ENCODE peak calls at places on chromosomes 6 and 20, in ten cellular contexts. One of them, this sample, is unnamed.

GRCh38 chr6:164928366-164929154 is 380.8 kb downstream of the C6orf118 start:
- DNase-seq in tibial nerve: no peak
- DNase-seq in IMR-90: no peak
- DNase-seq in right lobe of liver: no peak
- DNase-seq in H54: no peak
- DNase-seq in breast epithelium: no peak
- DNase-seq in body of pancreas: no peak
- DNase-seq in A549: no peak
- DNase-seq in ovary: no peak
- DNase-seq in testis: no peak
- DNase-seq in this sample: no peak

GRCh38 chr20:32445539-32446273 is 87.6 kb downstream of the ASXL1 start:
- DNase-seq in tibial nerve: peak
- DNase-seq in IMR-90: no peak
- DNase-seq in right lobe of liver: no peak
- DNase-seq in H54: no peak
- DNase-seq in breast epithelium: no peak
- DNase-seq in body of pancreas: no peak
- DNase-seq in A549: no peak
- DNase-seq in ovary: no peak
- DNase-seq in testis: no peak
- DNase-seq in this sample: no peak

GRCh38 chr6:67591910-67592309 is 1043.2 kb upstream of the ADGRB3 start:
- DNase-seq in tibial nerve: no peak
- DNase-seq in IMR-90: no peak
- DNase-seq in right lobe of liver: no peak
- DNase-seq in H54: no peak
- DNase-seq in breast epithelium: no peak
- DNase-seq in body of pancreas: no peak
- DNase-seq in A549: no peak
- DNase-seq in ovary: no peak
- DNase-seq in testis: no peak
- DNase-seq in this sample: no peak

GRCh38 chr20:61846074-61846473 is 219.6 kb downstream of the TAF4 start:
- DNase-seq in tibial nerve: no peak
- DNase-seq in IMR-90: no peak
- DNase-seq in right lobe of liver: peak
- DNase-seq in H54: no peak
- DNase-seq in breast epithelium: no peak
- DNase-seq in body of pancreas: no peak
- DNase-seq in A549: no peak
- DNase-seq in ovary: no peak
- DNase-seq in testis: no peak
- DNase-seq in this sample: no peak

GRCh38 chr6:100808638-100809275 is 72.4 kb downstream of the ASCC3 start:
- DNase-seq in tibial nerve: no peak
- DNase-seq in IMR-90: peak
- DNase-seq in right lobe of liver: no peak
- DNase-seq in H54: no peak
- DNase-seq in breast epithelium: no peak
- DNase-seq in body of pancreas: no peak
- DNase-seq in A549: no peak
- DNase-seq in ovary: no peak
- DNase-seq in testis: no peak
- DNase-seq in this sample: no peak

GRCh38 chr6:42300701-42301100 is 83.0 kb upstream of the MRPS10 start:
- DNase-seq in tibial nerve: no peak
- DNase-seq in IMR-90: no peak
- DNase-seq in right lobe of liver: no peak
- DNase-seq in H54: no peak
- DNase-seq in breast epithelium: no peak
- DNase-seq in body of pancreas: no peak
- DNase-seq in A549: peak
- DNase-seq in ovary: no peak
- DNase-seq in testis: no peak
- DNase-seq in this sample: no peak

GRCh38 chr6:64046746-64047208 is 411.2 kb downstream of the PHF3 start:
- DNase-seq in tibial nerve: no peak
- DNase-seq in IMR-90: no peak
- DNase-seq in right lobe of liver: no peak
- DNase-seq in H54: no peak
- DNase-seq in breast epithelium: no peak
- DNase-seq in body of pancreas: no peak
- DNase-seq in A549: no peak
- DNase-seq in ovary: no peak
- DNase-seq in testis: no peak
- DNase-seq in this sample: no peak

GRCh38 chr6:36349240-36349639 is 12.6 kb upstream of the BNIP5 start:
- DNase-seq in tibial nerve: no peak
- DNase-seq in IMR-90: no peak
- DNase-seq in right lobe of liver: no peak
- DNase-seq in H54: no peak
- DNase-seq in breast epithelium: no peak
- DNase-seq in body of pancreas: peak
- DNase-seq in A549: no peak
- DNase-seq in ovary: peak
- DNase-seq in testis: no peak
- DNase-seq in this sample: peak

GRCh38 chr6:73079978-73080377 is 145.3 kb downstream of the KHDC1L start:
- DNase-seq in tibial nerve: no peak
- DNase-seq in IMR-90: peak
- DNase-seq in right lobe of liver: no peak
- DNase-seq in H54: no peak
- DNase-seq in breast epithelium: no peak
- DNase-seq in body of pancreas: no peak
- DNase-seq in A549: peak
- DNase-seq in ovary: no peak
- DNase-seq in testis: no peak
- DNase-seq in this sample: no peak

GRCh38 chr20:49573900-49574416 is 6.0 kb upstream of the PTGIS start:
- DNase-seq in tibial nerve: no peak
- DNase-seq in IMR-90: peak
- DNase-seq in right lobe of liver: no peak
- DNase-seq in H54: no peak
- DNase-seq in breast epithelium: no peak
- DNase-seq in body of pancreas: no peak
- DNase-seq in A549: no peak
- DNase-seq in ovary: no peak
- DNase-seq in testis: no peak
- DNase-seq in this sample: no peak

GRCh38 chr20:22578221-22579118 is 5.9 kb downstream of the FOXA2 start:
- DNase-seq in tibial nerve: no peak
- DNase-seq in IMR-90: no peak
- DNase-seq in right lobe of liver: peak
- DNase-seq in H54: no peak
- DNase-seq in breast epithelium: no peak
- DNase-seq in body of pancreas: peak
- DNase-seq in A549: peak
- DNase-seq in ovary: no peak
- DNase-seq in testis: no peak
- DNase-seq in this sample: no peak

GRCh38 chr20:8049321-8049720 is 29.8 kb upstream of the TMX4 start:
- DNase-seq in tibial nerve: no peak
- DNase-seq in IMR-90: no peak
- DNase-seq in right lobe of liver: no peak
- DNase-seq in H54: no peak
- DNase-seq in breast epithelium: no peak
- DNase-seq in body of pancreas: no peak
- DNase-seq in A549: no peak
- DNase-seq in ovary: no peak
- DNase-seq in testis: no peak
- DNase-seq in this sample: no peak

DNA sequence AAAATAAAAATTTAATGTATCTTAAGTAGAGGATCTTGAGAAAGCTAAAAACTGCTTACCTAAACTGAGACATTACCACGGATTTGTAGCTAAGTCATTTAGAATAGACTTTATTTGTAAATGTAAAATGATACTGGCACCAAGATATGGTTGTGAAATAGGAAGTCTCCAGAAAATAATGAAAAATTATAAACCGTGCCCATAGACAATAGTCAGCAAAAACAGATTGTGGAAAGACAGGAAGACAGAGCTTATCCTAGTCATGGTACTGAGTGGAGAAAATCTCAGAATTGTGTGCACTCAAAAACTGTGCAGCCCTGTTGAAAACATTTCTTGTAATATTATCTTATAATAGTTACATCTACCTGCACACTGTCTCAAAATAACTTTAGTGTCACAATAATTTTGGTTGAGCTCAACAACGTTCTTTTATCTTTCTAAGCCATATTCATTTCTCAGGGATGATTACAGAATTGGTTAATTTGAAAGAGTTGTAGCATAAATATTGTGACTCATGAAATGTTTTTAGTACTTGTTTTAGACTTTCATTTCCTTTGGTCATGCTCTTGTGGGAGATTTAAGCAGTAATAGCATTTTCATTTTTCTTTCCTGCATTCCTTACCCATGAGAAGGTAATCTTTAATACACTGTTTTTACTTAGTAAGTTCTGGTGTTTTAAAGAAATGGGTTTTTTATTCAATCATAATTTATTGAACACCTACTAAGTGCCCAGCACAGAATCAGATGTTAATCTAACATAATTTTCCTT is 174.5 kb downstream of the SOX4 start:
- DNase-seq in tibial nerve: no peak
- DNase-seq in IMR-90: peak
- DNase-seq in right lobe of liver: no peak
- DNase-seq in H54: no peak
- DNase-seq in breast epithelium: no peak
- DNase-seq in body of pancreas: no peak
- DNase-seq in A549: no peak
- DNase-seq in ovary: no peak
- DNase-seq in testis: no peak
- DNase-seq in this sample: no peak
- TF ChIP-seq POLR2A in tibial nerve: no peak
- TF ChIP-seq POLR2A in IMR-90: no peak
- TF ChIP-seq POLR2A in right lobe of liver: no peak
- TF ChIP-seq POLR2A in H54: no peak
- TF ChIP-seq POLR2A in breast epithelium: no peak
- TF ChIP-seq POLR2A in body of pancreas: no peak
- TF ChIP-seq POLR2A in A549: no peak
- TF ChIP-seq POLR2A in ovary: no peak
- TF ChIP-seq POLR2A in testis: no peak
- TF ChIP-seq POLR2A in this sample: no peak

GRCh38 chr6:32529697-32530429 is at the start of gene HLA-DRB5:
- DNase-seq in tibial nerve: peak
- DNase-seq in IMR-90: no peak
- DNase-seq in right lobe of liver: peak
- DNase-seq in H54: no peak
- DNase-seq in breast epithelium: peak
- DNase-seq in body of pancreas: no peak
- DNase-seq in A549: no peak
- DNase-seq in ovary: no peak
- DNase-seq in testis: peak
- DNase-seq in this sample: no peak
- TF ChIP-seq POLR2A in tibial nerve: peak
- TF ChIP-seq POLR2A in IMR-90: no peak
- TF ChIP-seq POLR2A in right lobe of liver: no peak
- TF ChIP-seq POLR2A in H54: no peak
- TF ChIP-seq POLR2A in breast epithelium: no peak
- TF ChIP-seq POLR2A in body of pancreas: no peak
- TF ChIP-seq POLR2A in A549: no peak
- TF ChIP-seq POLR2A in ovary: no peak
- TF ChIP-seq POLR2A in testis: no peak
- TF ChIP-seq POLR2A in this sample: no peak

GRCh38 chr6:32167761-32168262 is 3.4 kb downstream of the EGFL8 start:
- DNase-seq in tibial nerve: no peak
- DNase-seq in IMR-90: no peak
- DNase-seq in right lobe of liver: no peak
- DNase-seq in H54: no peak
- DNase-seq in breast epithelium: no peak
- DNase-seq in body of pancreas: no peak
- DNase-seq in A549: no peak
- DNase-seq in ovary: peak
- DNase-seq in testis: peak
- DNase-seq in this sample: peak

GRCh38 chr6:32168350-32168749 is 4.0 kb downstream of the EGFL8 start:
- DNase-seq in tibial nerve: no peak
- DNase-seq in IMR-90: no peak
- DNase-seq in right lobe of liver: no peak
- DNase-seq in H54: no peak
- DNase-seq in breast epithelium: no peak
- DNase-seq in body of pancreas: no peak
- DNase-seq in A549: no peak
- DNase-seq in ovary: peak
- DNase-seq in testis: no peak
- DNase-seq in this sample: no peak

GRCh38 chr6:32168807-32169206 is 4.4 kb downstream of the EGFL8 start:
- DNase-seq in tibial nerve: no peak
- DNase-seq in IMR-90: peak
- DNase-seq in right lobe of liver: no peak
- DNase-seq in H54: no peak
- DNase-seq in breast epithelium: no peak
- DNase-seq in body of pancreas: no peak
- DNase-seq in A549: no peak
- DNase-seq in ovary: peak
- DNase-seq in testis: no peak
- DNase-seq in this sample: no peak

GRCh38 chr6:32170294-32170693 is 5.6 kb downstream of the AGPAT1 start:
- DNase-seq in tibial nerve: no peak
- DNase-seq in IMR-90: no peak
- DNase-seq in right lobe of liver: no peak
- DNase-seq in H54: no peak
- DNase-seq in breast epithelium: no peak
- DNase-seq in body of pancreas: no peak
- DNase-seq in A549: no peak
- DNase-seq in ovary: peak
- DNase-seq in testis: no peak
- DNase-seq in this sample: no peak

DNA sequence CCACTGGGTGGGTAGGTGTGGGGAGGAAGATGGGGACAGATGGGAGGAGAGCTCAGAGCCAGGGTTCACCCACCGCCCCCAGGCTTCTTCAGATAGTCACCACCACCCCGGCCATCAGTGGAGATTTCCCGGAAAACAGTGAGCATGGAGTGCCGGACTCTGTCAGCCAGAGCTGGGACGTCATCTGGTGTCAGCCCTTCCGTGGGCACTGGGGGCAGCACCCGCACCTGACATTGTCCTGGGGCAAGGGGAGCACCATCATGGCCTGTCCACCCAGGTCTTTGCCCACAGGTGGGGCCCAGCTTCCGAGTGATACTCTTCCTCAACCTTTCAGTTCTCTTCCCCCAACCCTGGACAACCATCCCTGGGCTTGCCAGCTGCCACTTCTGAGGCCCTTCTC is 4.8 kb downstream of the EGFL8 start:
- DNase-seq in tibial nerve: no peak
- DNase-seq in IMR-90: no peak
- DNase-seq in right lobe of liver: no peak
- DNase-seq in H54: no peak
- DNase-seq in breast epithelium: no peak
- DNase-seq in body of pancreas: no peak
- DNase-seq in A549: no peak
- DNase-seq in ovary: peak
- DNase-seq in testis: no peak
- DNase-seq in this sample: no peak
- TF ChIP-seq POLR2A in tibial nerve: no peak
- TF ChIP-seq POLR2A in IMR-90: no peak
- TF ChIP-seq POLR2A in right lobe of liver: no peak
- TF ChIP-seq POLR2A in H54: no peak
- TF ChIP-seq POLR2A in breast epithelium: no peak
- TF ChIP-seq POLR2A in body of pancreas: no peak
- TF ChIP-seq POLR2A in A549: no peak
- TF ChIP-seq POLR2A in ovary: no peak
- TF ChIP-seq POLR2A in testis: no peak
- TF ChIP-seq POLR2A in this sample: peak

GRCh38 chr6:156779206-156780116 is 2.3 kb downstream of the ARID1B start:
- DNase-seq in tibial nerve: no peak
- DNase-seq in IMR-90: no peak
- DNase-seq in right lobe of liver: peak
- DNase-seq in H54: no peak
- DNase-seq in breast epithelium: no peak
- DNase-seq in body of pancreas: peak
- DNase-seq in A549: peak
- DNase-seq in ovary: peak
- DNase-seq in testis: peak
- DNase-seq in this sample: peak
- TF ChIP-seq POLR2A in tibial nerve: peak
- TF ChIP-seq POLR2A in IMR-90: peak
- TF ChIP-seq POLR2A in right lobe of liver: no peak
- TF ChIP-seq POLR2A in H54: no peak
- TF ChIP-seq POLR2A in breast epithelium: no peak
- TF ChIP-seq POLR2A in body of pancreas: peak
- TF ChIP-seq POLR2A in A549: no peak
- TF ChIP-seq POLR2A in ovary: no peak
- TF ChIP-seq POLR2A in testis: no peak
- TF ChIP-seq POLR2A in this sample: no peak